ENCODE peak calls at places on chromosome 10, in four cellular contexts. One of them, this sample, is unnamed.

GRCh38 chr10:67114945-67115344 is 189.1 kb downstream of the LRRTM3 start:
- DNase-seq in AG09309: no peak
- DNase-seq in kidney: no peak
- DNase-seq in GM20000: no peak
- DNase-seq in this sample: no peak

GRCh38 chr10:49654036-49654693 is 25.3 kb upstream of the C10orf53 start:
- DNase-seq in AG09309: no peak
- DNase-seq in kidney: no peak
- DNase-seq in GM20000: no peak
- DNase-seq in this sample: no peak

GRCh38 chr10:76769587-76769986 is 868.0 kb downstream of the KCNMA1 start:
- DNase-seq in AG09309: no peak
- DNase-seq in kidney: no peak
- DNase-seq in GM20000: no peak
- DNase-seq in this sample: no peak

GRCh38 chr10:119806334-119807130 is 66.1 kb downstream of the MCMBP start:
- DNase-seq in AG09309: no peak
- DNase-seq in kidney: no peak
- DNase-seq in GM20000: no peak
- DNase-seq in this sample: no peak

GRCh38 chr10:34319197-34319846 is 495.8 kb downstream of the PARD3 start:
- DNase-seq in AG09309: peak
- DNase-seq in kidney: no peak
- DNase-seq in GM20000: no peak
- DNase-seq in this sample: no peak

GRCh38 chr10:103394180-103394579 is 2.1 kb downstream of the ATP5MK start:
- DNase-seq in AG09309: no peak
- DNase-seq in kidney: no peak
- DNase-seq in GM20000: no peak
- DNase-seq in this sample: no peak

GRCh38 chr10:87674963-87675362 is 15.3 kb downstream of the PAPSS2 start:
- DNase-seq in AG09309: peak
- DNase-seq in kidney: no peak
- DNase-seq in GM20000: no peak
- DNase-seq in this sample: no peak

GRCh38 chr10:29853913-29854312 is 205.5 kb downstream of the JCAD start:
- DNase-seq in AG09309: no peak
- DNase-seq in kidney: no peak
- DNase-seq in GM20000: no peak
- DNase-seq in this sample: no peak

GRCh38 chr10:5458425-5458824 is 40.9 kb downstream of the CALML5 start:
- DNase-seq in AG09309: no peak
- DNase-seq in kidney: no peak
- DNase-seq in GM20000: no peak
- DNase-seq in this sample: no peak

DNA sequence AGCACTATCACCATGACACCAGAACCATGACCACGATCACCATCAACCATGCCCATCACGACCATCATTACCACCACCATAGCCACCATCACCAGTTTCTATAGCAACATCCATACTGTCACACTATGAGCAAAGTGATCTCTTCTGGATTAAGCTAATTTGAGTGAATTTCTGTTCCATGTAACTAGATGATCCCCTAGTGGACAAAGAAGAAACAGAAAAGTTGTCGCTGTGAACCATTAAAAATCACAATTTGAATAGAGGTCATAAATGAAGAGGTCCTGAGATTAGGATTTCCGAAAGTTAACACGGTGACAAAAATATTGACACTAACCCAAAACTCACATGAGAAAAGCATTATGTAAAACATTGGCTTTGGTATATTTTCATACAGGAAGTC is 77.6 kb downstream of the CLRN3 start:
- DNase-seq in AG09309: no peak
- DNase-seq in kidney: no peak
- DNase-seq in GM20000: no peak
- DNase-seq in this sample: no peak
- TF ChIP-seq CTCF in AG09309: peak
- TF ChIP-seq CTCF in kidney: peak
- TF ChIP-seq CTCF in GM20000: no peak
- TF ChIP-seq CTCF in this sample: no peak

GRCh38 chr10:92640110-92640509 is 47.2 kb downstream of the KIF11 start:
- DNase-seq in AG09309: peak
- DNase-seq in kidney: no peak
- DNase-seq in GM20000: no peak
- DNase-seq in this sample: no peak
- TF ChIP-seq CTCF in AG09309: no peak
- TF ChIP-seq CTCF in kidney: no peak
- TF ChIP-seq CTCF in GM20000: no peak
- TF ChIP-seq CTCF in this sample: no peak

GRCh38 chr10:58817499-58817898 is 304.8 kb downstream of the BICC1 start:
- DNase-seq in AG09309: no peak
- DNase-seq in kidney: no peak
- DNase-seq in GM20000: no peak
- DNase-seq in this sample: no peak

GRCh38 chr10:58820862-58821559 is 308.3 kb downstream of the BICC1 start:
- DNase-seq in AG09309: peak
- DNase-seq in kidney: no peak
- DNase-seq in GM20000: no peak
- DNase-seq in this sample: no peak

GRCh38 chr10:58823983-58824382 is 311.3 kb downstream of the BICC1 start:
- DNase-seq in AG09309: no peak
- DNase-seq in kidney: no peak
- DNase-seq in GM20000: no peak
- DNase-seq in this sample: no peak

GRCh38 chr10:58820386-58820785 is 307.7 kb downstream of the BICC1 start:
- DNase-seq in AG09309: no peak
- DNase-seq in kidney: no peak
- DNase-seq in GM20000: no peak
- DNase-seq in this sample: no peak

GRCh38 chr10:58818889-58819288 is 306.2 kb downstream of the BICC1 start:
- DNase-seq in AG09309: no peak
- DNase-seq in kidney: no peak
- DNase-seq in GM20000: no peak
- DNase-seq in this sample: no peak
- TF ChIP-seq CTCF in AG09309: no peak
- TF ChIP-seq CTCF in kidney: no peak
- TF ChIP-seq CTCF in GM20000: no peak
- TF ChIP-seq CTCF in this sample: no peak

DNA sequence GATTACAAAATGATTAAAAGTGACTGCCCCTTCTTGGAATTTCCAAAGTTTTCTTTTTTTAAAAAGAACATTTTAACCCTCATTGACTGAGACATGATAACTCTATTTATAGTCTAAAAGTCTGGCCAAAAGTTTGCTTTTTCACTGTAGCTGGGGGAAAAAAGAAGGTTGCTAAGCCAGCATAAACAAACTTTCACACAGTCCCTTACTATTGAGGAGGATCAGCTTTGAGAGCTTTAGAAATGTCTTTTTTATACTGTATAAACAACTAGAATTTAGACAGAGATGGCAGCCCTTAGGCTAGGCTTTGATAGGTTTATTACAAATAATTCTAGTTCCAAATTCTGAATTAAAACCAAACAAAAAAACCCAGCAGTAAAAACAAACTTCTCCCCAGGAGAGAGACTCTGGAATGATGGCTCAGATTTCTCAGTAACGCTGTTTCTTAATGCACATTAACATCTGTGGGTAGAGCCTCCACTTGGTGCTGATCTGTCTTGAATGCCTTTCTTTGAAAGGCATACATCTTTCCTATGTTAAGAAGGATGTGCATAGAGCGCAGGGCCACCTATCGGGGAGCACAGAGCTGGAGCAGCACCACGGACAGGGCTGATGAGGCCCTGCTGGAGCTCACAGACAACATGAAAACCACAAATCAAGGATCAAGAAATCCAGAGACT is 100.9 kb upstream of the PDLIM1 start:
- DNase-seq in AG09309: no peak
- DNase-seq in kidney: peak
- DNase-seq in GM20000: no peak
- DNase-seq in this sample: no peak
- TF ChIP-seq CTCF in AG09309: peak
- TF ChIP-seq CTCF in kidney: no peak
- TF ChIP-seq CTCF in GM20000: no peak
- TF ChIP-seq CTCF in this sample: no peak

GRCh38 chr10:116767235-116767634 is 24.9 kb upstream of the HSPA12A start:
- DNase-seq in AG09309: no peak
- DNase-seq in kidney: peak
- DNase-seq in GM20000: no peak
- DNase-seq in this sample: no peak

GRCh38 chr10:116766241-116767198 is 24.2 kb upstream of the HSPA12A start:
- DNase-seq in AG09309: no peak
- DNase-seq in kidney: no peak
- DNase-seq in GM20000: no peak
- DNase-seq in this sample: no peak

GRCh38 chr10:116763440-116763839 is 21.1 kb upstream of the HSPA12A start:
- DNase-seq in AG09309: no peak
- DNase-seq in kidney: no peak
- DNase-seq in GM20000: no peak
- DNase-seq in this sample: no peak

GRCh38 chr10:116764979-116765378 is 22.6 kb upstream of the HSPA12A start:
- DNase-seq in AG09309: no peak
- DNase-seq in kidney: no peak
- DNase-seq in GM20000: no peak
- DNase-seq in this sample: no peak

DNA sequence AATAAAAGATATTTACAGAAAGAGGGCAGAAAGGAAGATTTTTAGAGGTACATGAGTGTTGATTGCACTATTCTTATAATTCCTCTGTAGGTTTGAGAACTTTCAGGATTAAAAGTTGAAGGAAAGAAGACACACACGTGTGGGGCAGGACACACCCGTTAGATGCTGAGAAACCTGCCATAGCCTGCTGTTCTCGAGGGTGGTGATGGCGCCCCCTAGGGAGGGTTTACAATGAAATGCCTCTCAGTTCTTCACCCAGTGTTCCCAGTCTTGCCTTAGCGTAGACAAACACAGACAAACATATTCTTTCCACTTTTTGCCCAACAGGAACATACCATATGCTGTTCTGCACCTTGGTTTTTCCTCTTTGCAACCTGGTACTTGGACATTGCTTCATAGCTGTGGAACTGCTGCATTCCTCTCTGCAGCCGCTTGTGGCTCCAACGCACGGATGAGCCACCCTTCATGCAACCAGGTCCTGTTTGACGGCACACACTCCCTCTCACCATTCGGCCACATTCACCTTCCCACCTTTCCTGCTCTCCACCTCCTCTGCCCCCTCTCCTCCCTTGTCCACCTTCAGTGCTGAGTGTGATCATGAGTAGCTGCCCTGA is 23.3 kb upstream of the HSPA12A start:
- DNase-seq in AG09309: no peak
- DNase-seq in kidney: no peak
- DNase-seq in GM20000: no peak
- DNase-seq in this sample: no peak
- TF ChIP-seq CTCF in AG09309: peak
- TF ChIP-seq CTCF in kidney: peak
- TF ChIP-seq CTCF in GM20000: no peak
- TF ChIP-seq CTCF in this sample: peak

GRCh38 chr10:14801693-14802092 is 27.0 kb upstream of the FAM107B start:
- DNase-seq in AG09309: no peak
- DNase-seq in kidney: no peak
- DNase-seq in GM20000: no peak
- DNase-seq in this sample: no peak
- TF ChIP-seq CTCF in AG09309: no peak
- TF ChIP-seq CTCF in kidney: no peak
- TF ChIP-seq CTCF in GM20000: no peak
- TF ChIP-seq CTCF in this sample: no peak

GRCh38 chr10:7303067-7303629 is 107.7 kb downstream of the SFMBT2 start:
- DNase-seq in AG09309: no peak
- DNase-seq in kidney: no peak
- DNase-seq in GM20000: no peak
- DNase-seq in this sample: no peak

GRCh38 chr10:7298495-7298894 is 112.3 kb downstream of the SFMBT2 start:
- DNase-seq in AG09309: no peak
- DNase-seq in kidney: no peak
- DNase-seq in GM20000: no peak
- DNase-seq in this sample: no peak

GRCh38 chr10:7302393-7303054 is 108.3 kb downstream of the SFMBT2 start:
- DNase-seq in AG09309: no peak
- DNase-seq in kidney: no peak
- DNase-seq in GM20000: no peak
- DNase-seq in this sample: no peak

GRCh38 chr10:7300327-7300726 is 110.5 kb downstream of the SFMBT2 start:
- DNase-seq in AG09309: no peak
- DNase-seq in kidney: no peak
- DNase-seq in GM20000: no peak
- DNase-seq in this sample: no peak

DNA sequence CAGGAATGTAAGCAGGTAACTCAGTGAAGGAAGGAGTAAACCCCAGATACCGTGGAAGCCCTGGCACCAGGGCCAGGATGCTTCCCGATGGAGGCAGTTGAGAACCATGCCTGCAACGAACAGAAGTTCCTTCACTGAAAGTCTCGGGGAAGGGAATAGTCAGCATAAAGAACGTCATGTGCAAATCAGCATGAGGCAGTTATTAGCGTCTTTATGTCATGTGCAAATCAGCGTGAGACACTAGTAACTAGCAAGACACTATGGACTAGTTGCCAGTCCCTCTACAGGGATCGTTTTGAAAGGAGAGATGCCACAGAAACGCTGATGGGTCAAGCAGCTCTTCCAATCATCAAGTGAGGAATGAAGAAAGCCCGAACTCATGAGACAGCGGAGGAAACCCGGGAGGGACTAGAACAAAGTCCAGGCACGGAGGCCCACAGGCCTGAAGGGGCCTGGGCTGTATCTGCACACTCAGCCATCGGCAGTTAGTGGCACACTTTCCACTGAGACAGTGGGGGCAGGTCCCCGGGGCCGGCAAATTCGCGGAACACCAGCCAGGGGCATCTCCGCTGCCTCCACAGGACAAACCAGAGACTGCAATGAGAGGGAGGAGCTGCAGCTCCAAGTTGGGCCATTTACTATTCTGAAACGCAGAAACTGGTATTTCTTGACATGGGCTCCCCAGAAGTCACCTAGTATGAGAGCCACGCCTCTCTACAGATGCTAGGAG is 109.6 kb downstream of the SFMBT2 start:
- DNase-seq in AG09309: no peak
- DNase-seq in kidney: no peak
- DNase-seq in GM20000: no peak
- DNase-seq in this sample: no peak
- TF ChIP-seq CTCF in AG09309: no peak
- TF ChIP-seq CTCF in kidney: no peak
- TF ChIP-seq CTCF in GM20000: no peak
- TF ChIP-seq CTCF in this sample: no peak

This sample was measured in GM10248.